ENCODE peak calls at places on chromosomes 5 and 9, in eight cellular contexts. Y is ecto neural progenitor cell; H is NCI-H1092 treated with DMSO at 0.1 percent for 48 hours; C is activated T-helper 1 cell treated with Interleukin-2 at 50 U/mL for 16 hours; T is RWPE1; I is aorta; L is activated T-cell treated with anti-CD3 and anti-CD28 coated beads, Interleukin-2, amount 50 U/mL, for 24 hours; V is effector CD8-positive, alpha-beta T cell. X is an unnamed sample.

GRCh38 chr5:139646912-139647391 is 1.2 kb upstream of the CXXC5 start:
- DNase-seq in Y (peak; percentile 66), H (no peak), C (no peak), T (no peak), I (peak; percentile 76), L (no peak), V (no peak), X (peak; percentile 52)

GRCh38 chr9:113482341-113482740 is 18.8 kb downstream of the RGS3 start:
- DNase-seq in Y (no peak), H (no peak), C (no peak), T (no peak), I (no peak), L (no peak), V (no peak), X (no peak)

GRCh38 chr5:150261231-150261630 is 28.3 kb downstream of the CAMK2A start:
- DNase-seq in Y (no peak), H (no peak), C (no peak), T (no peak), I (no peak), L (no peak), V (no peak), X (no peak)

GRCh38 chr5:159104058-159104651 is 4.4 kb upstream of the EBF1 start:
- DNase-seq in Y (peak; percentile 79), H (no peak), C (no peak), T (no peak), I (peak; percentile 78), L (no peak), V (no peak), X (no peak)

GRCh38 chr5:137054335-137054734 is 444.8 kb downstream of the SPOCK1 start:
- DNase-seq in Y (no peak), H (no peak), C (no peak), T (no peak), I (no peak), L (no peak), V (no peak), X (no peak)

GRCh38 chr9:70902705-70903131 is 218.7 kb downstream of the TRPM3 start:
- DNase-seq in Y (no peak), H (no peak), C (no peak), T (peak; percentile 78), I (no peak), L (no peak), V (no peak), X (no peak)

GRCh38 chr9:95746408-95747165 is 128.9 kb upstream of the ERCC6L2 start:
- DNase-seq in Y (no peak), H (no peak), C (no peak), T (no peak), I (no peak), L (no peak), V (no peak), X (peak; percentile 22)

GRCh38 chr9:33287087-33287490 is 3.2 kb upstream of the NFX1 start:
- DNase-seq in Y (no peak), H (peak; percentile 66), C (no peak), T (peak; percentile 79), I (no peak), L (peak; percentile 46), V (no peak), X (peak; percentile 74)

GRCh38 chr9:82797539-82797938 is 265.4 kb downstream of the RASEF start:
- DNase-seq in Y (no peak), H (peak; percentile 62), C (no peak), T (no peak), I (no peak), L (no peak), V (no peak), X (no peak)

GRCh38 chr9:117545846-117546245 is 131.0 kb upstream of the ASTN2 start:
- DNase-seq in Y (no peak), H (no peak), C (no peak), T (no peak), I (no peak), L (no peak), V (no peak), X (no peak)

GRCh38 chr5:172591636-172592035 is 49.4 kb upstream of the NEURL1B start:
- DNase-seq in Y (no peak), H (peak; percentile 48), C (no peak), T (no peak), I (peak; percentile 5), L (no peak), V (no peak), X (no peak)

GRCh38 chr5:65812648-65813047 is 90.6 kb downstream of the NLN start:
- DNase-seq in Y (no peak), H (no peak), C (no peak), T (no peak), I (no peak), L (no peak), V (no peak), X (peak; percentile 81)

GRCh38 chr5:99141534-99142135 is 212.8 kb upstream of the CHD1 start:
- DNase-seq in Y (no peak), H (no peak), C (no peak), T (peak; percentile 12), I (no peak), L (no peak), V (no peak), X (no peak)

GRCh38 chr5:150604010-150604409 is 36.5 kb upstream of the SYNPO start:
- DNase-seq in Y (no peak), H (no peak), C (no peak), T (no peak), I (peak; percentile 64), L (no peak), V (no peak), X (no peak)

GRCh38 chr5:132679717-132680380 is 6.1 kb downstream of the IL4 start:
- DNase-seq in Y (no peak), H (no peak), C (no peak), T (no peak), I (no peak), L (no peak), V (no peak), X (no peak)

GRCh38 chr5:151740336-151740942 is 18.0 kb downstream of the ATOX1 start:
- DNase-seq in Y (peak; percentile 63), H (no peak), C (no peak), T (peak; percentile 79), I (peak; percentile 89), L (peak; percentile 51), V (peak; percentile 6), X (no peak)

GRCh38 chr5:132237141-132237540 is 9.5 kb upstream of the P4HA2 start:
- DNase-seq in Y (peak; percentile 20), H (no peak), C (no peak), T (no peak), I (peak; percentile 46), L (no peak), V (no peak), X (peak; percentile 34)

GRCh38 chr9:135905380-135906282 is 1.7 kb downstream of the CAMSAP1 start:
- DNase-seq in Y (no peak), H (no peak), C (peak; percentile 15), T (peak; percentile 76), I (no peak), L (peak; percentile 76), V (no peak), X (no peak)

GRCh38 chr9:97924386-97924785 is 2.1 kb upstream of the TRMO start:
- DNase-seq in Y (no peak), H (no peak), C (no peak), T (no peak), I (no peak), L (no peak), V (no peak), X (no peak)

GRCh38 chr5:84524491-84524890 is 139.8 kb upstream of the EDIL3 start:
- DNase-seq in Y (no peak), H (no peak), C (no peak), T (no peak), I (no peak), L (no peak), V (no peak), X (no peak)

GRCh38 chr5:150066901-150067396 is 19.4 kb downstream of the CSF1R start:
- DNase-seq in Y (no peak), H (no peak), C (no peak), T (peak; percentile 62), I (no peak), L (no peak), V (no peak), X (no peak)